ENCODE peak calls at places on chromosomes 3 and 15, in ten cellular contexts. A is AG08395; M is CD8-positive, alpha-beta T cell; F is pons; L is fibroblast of the aortic adventitia; T is posterior cingulate gyrus; N is NCI-H1694 treated with DMSO at 0.1 percent for 48 hours; Z is NCI-H1436; V is breast epithelium; I is suprapubic skin. J is an unnamed sample.
A peak's percentile ranks its signal among the peaks of the same experiment; 100 is the strongest.

GRCh38 chr15:75842722-75843617 is at the start of gene UBE2Q2:
- DNase-seq in A (peak; percentile 70), M (peak; percentile 62), F (peak; percentile 24), L (peak; percentile 57), T (peak; percentile 44), N (peak; percentile 49), Z (peak; percentile 49), V (peak; percentile 39), I (peak; percentile 82), J (peak; percentile 62)

GRCh38 chr3:161372321-161373260 is 1.3 kb upstream of the SPTSSB start:
- DNase-seq in A (peak; percentile 17), M (no peak), F (peak; percentile 18), L (no peak), T (peak; percentile 58), N (peak; percentile 15), Z (peak; percentile 14), V (no peak), I (no peak), J (no peak)

GRCh38 chr15:29942144-29942543 is 119.9 kb upstream of the TJP1 start:
- DNase-seq in A (peak; percentile 18), M (no peak), F (peak; percentile 88), L (peak; percentile 29), T (no peak), N (no peak), Z (no peak), V (no peak), I (no peak), J (no peak)

GRCh38 chr3:177966493-177966892 is 569.7 kb upstream of the KCNMB2 start:
- DNase-seq in A (no peak), M (no peak), F (no peak), L (no peak), T (no peak), N (no peak), Z (no peak), V (no peak), I (no peak), J (no peak)

GRCh38 chr15:98671060-98672008 is 23.0 kb downstream of the IGF1R start:
- DNase-seq in A (peak; percentile 61), M (no peak), F (no peak), L (peak; percentile 84), T (no peak), N (no peak), Z (no peak), V (no peak), I (no peak), J (peak; percentile 69)

GRCh38 chr3:184361532-184361931 is at the start of the genes CLCN2 and POLR2H:
- DNase-seq in A (peak; percentile 64), M (peak; percentile 18), F (peak; percentile 70), L (peak; percentile 26), T (peak; percentile 61), N (peak; percentile 44), Z (peak; percentile 66), V (no peak), I (no peak), J (peak; percentile 33)

GRCh38 chr3:132721479-132722164 is 587 bp downstream of the NPHP3 start:
- DNase-seq in A (peak; percentile 56), M (no peak), F (peak; percentile 36), L (peak; percentile 60), T (peak; percentile 38), N (peak; percentile 27), Z (no peak), V (peak; percentile 59), I (peak; percentile 91), J (peak; percentile 67)

GRCh38 chr3:56923546-56924224 is 121.9 kb upstream of the ARHGEF3 start:
- DNase-seq in A (peak; percentile 21), M (peak; percentile 28), F (peak; percentile 66), L (peak; percentile 52), T (no peak), N (no peak), Z (no peak), V (peak; percentile 42), I (no peak), J (peak; percentile 35)

GRCh38 chr3:43854916-43855315 is 164.2 kb downstream of the ABHD5 start:
- DNase-seq in A (no peak), M (no peak), F (no peak), L (no peak), T (no peak), N (no peak), Z (no peak), V (no peak), I (no peak), J (no peak)

GRCh38 chr15:99446565-99447496 is 119.0 kb upstream of the MEF2A start:
- DNase-seq in A (no peak), M (no peak), F (no peak), L (no peak), T (peak; percentile 4), N (no peak), Z (peak; percentile 47), V (peak; percentile 8), I (no peak), J (no peak)

GRCh38 chr15:48459571-48460461 is 128.6 kb downstream of the DUT start:
- DNase-seq in A (peak; percentile 58), M (no peak), F (no peak), L (peak; percentile 94), T (no peak), N (no peak), Z (no peak), V (no peak), I (no peak), J (peak; percentile 79)

GRCh38 chr3:195558602-195559001 is 15.5 kb upstream of the PPP1R2 start:
- DNase-seq in A (no peak), M (no peak), F (peak; percentile 45), L (peak; percentile 41), T (no peak), N (peak; percentile 49), Z (peak; percentile 77), V (no peak), I (no peak), J (peak; percentile 21)

GRCh38 chr3:59367150-59367549 is 317.3 kb upstream of the CFAP20DC start:
- DNase-seq in A (no peak), M (no peak), F (no peak), L (no peak), T (no peak), N (no peak), Z (no peak), V (no peak), I (no peak), J (peak; percentile 17)

GRCh38 chr15:59148160-59148810 is 43.3 kb downstream of the CCNB2 start:
- DNase-seq in A (peak; percentile 27), M (no peak), F (no peak), L (peak; percentile 82), T (no peak), N (no peak), Z (no peak), V (no peak), I (no peak), J (peak; percentile 49)

GRCh38 chr15:58203537-58203936 is 65.4 kb downstream of the AQP9 start:
- DNase-seq in A (peak; percentile 93), M (no peak), F (no peak), L (peak; percentile 99), T (no peak), N (no peak), Z (no peak), V (no peak), I (no peak), J (peak; percentile 99)

GRCh38 chr15:39054128-39054732 is 489.6 kb upstream of the RASGRP1 start:
- DNase-seq in A (no peak), M (no peak), F (peak; percentile 4), L (peak; percentile 26), T (no peak), N (no peak), Z (no peak), V (no peak), I (no peak), J (no peak)

GRCh38 chr3:196288141-196288460 is 575 bp upstream of the PCYT1A start:
- DNase-seq in A (peak; percentile 32), M (no peak), F (peak; percentile 21), L (peak; percentile 67), T (no peak), N (no peak), Z (peak; percentile 51), V (no peak), I (no peak), J (peak; percentile 19)

GRCh38 chr3:160540546-160540945 is 24.8 kb downstream of the KPNA4 start:
- DNase-seq in A (no peak), M (no peak), F (no peak), L (no peak), T (no peak), N (no peak), Z (no peak), V (no peak), I (no peak), J (peak; percentile 50)

J was measured in IMR-90.